ENCODE peak calls at places on chromosomes 5 and 9, in ten cellular contexts. One of them, this sample, is unnamed.

GRCh38 chr5:113692466-113693204 is 179.1 kb downstream of the YTHDC2 start:
- DNase-seq in HCT116: no peak
- DNase-seq in IMR-90: no peak
- DNase-seq in adrenal gland: no peak
- DNase-seq in body of pancreas: no peak
- DNase-seq in sigmoid colon: no peak
- DNase-seq in tibial nerve: no peak
- DNase-seq in A549: no peak
- DNase-seq in upper lobe of left lung: no peak
- DNase-seq in transverse colon: no peak
- DNase-seq in this sample: no peak

GRCh38 chr5:141413540-141414069 is 818 bp downstream of the PCDHGA10 start:
- DNase-seq in HCT116: peak; percentile 7
- DNase-seq in IMR-90: no peak
- DNase-seq in adrenal gland: no peak
- DNase-seq in body of pancreas: no peak
- DNase-seq in sigmoid colon: peak; percentile 48
- DNase-seq in tibial nerve: no peak
- DNase-seq in A549: no peak
- DNase-seq in upper lobe of left lung: no peak
- DNase-seq in transverse colon: no peak
- DNase-seq in this sample: no peak

GRCh38 chr9:6557883-6558282 is 87.6 kb downstream of the GLDC start:
- DNase-seq in HCT116: no peak
- DNase-seq in IMR-90: no peak
- DNase-seq in adrenal gland: no peak
- DNase-seq in body of pancreas: no peak
- DNase-seq in sigmoid colon: no peak
- DNase-seq in tibial nerve: no peak
- DNase-seq in A549: no peak
- DNase-seq in upper lobe of left lung: no peak
- DNase-seq in transverse colon: no peak
- DNase-seq in this sample: no peak

GRCh38 chr5:147849226-147849625 is 17.8 kb upstream of the SPINK1 start:
- DNase-seq in HCT116: no peak
- DNase-seq in IMR-90: no peak
- DNase-seq in adrenal gland: no peak
- DNase-seq in body of pancreas: no peak
- DNase-seq in sigmoid colon: no peak
- DNase-seq in tibial nerve: no peak
- DNase-seq in A549: no peak
- DNase-seq in upper lobe of left lung: no peak
- DNase-seq in transverse colon: no peak
- DNase-seq in this sample: no peak

GRCh38 chr9:117063721-117064471 is 351.0 kb downstream of the ASTN2 start:
- DNase-seq in HCT116: no peak
- DNase-seq in IMR-90: no peak
- DNase-seq in adrenal gland: peak; percentile 61
- DNase-seq in body of pancreas: no peak
- DNase-seq in sigmoid colon: no peak
- DNase-seq in tibial nerve: no peak
- DNase-seq in A549: no peak
- DNase-seq in upper lobe of left lung: no peak
- DNase-seq in transverse colon: no peak
- DNase-seq in this sample: no peak

GRCh38 chr5:73523861-73524260 is 25.6 kb downstream of the BTF3 start:
- DNase-seq in HCT116: no peak
- DNase-seq in IMR-90: peak; percentile 52
- DNase-seq in adrenal gland: no peak
- DNase-seq in body of pancreas: no peak
- DNase-seq in sigmoid colon: no peak
- DNase-seq in tibial nerve: no peak
- DNase-seq in A549: no peak
- DNase-seq in upper lobe of left lung: no peak
- DNase-seq in transverse colon: no peak
- DNase-seq in this sample: no peak

GRCh38 chr5:134006119-134006514 is 1.3 kb upstream of the VDAC1 start:
- DNase-seq in HCT116: no peak
- DNase-seq in IMR-90: no peak
- DNase-seq in adrenal gland: no peak
- DNase-seq in body of pancreas: no peak
- DNase-seq in sigmoid colon: no peak
- DNase-seq in tibial nerve: no peak
- DNase-seq in A549: no peak
- DNase-seq in upper lobe of left lung: no peak
- DNase-seq in transverse colon: no peak
- DNase-seq in this sample: no peak

GRCh38 chr9:77375956-77376532 is 198.7 kb downstream of the VPS13A start:
- DNase-seq in HCT116: no peak
- DNase-seq in IMR-90: peak; percentile 47
- DNase-seq in adrenal gland: no peak
- DNase-seq in body of pancreas: no peak
- DNase-seq in sigmoid colon: no peak
- DNase-seq in tibial nerve: no peak
- DNase-seq in A549: no peak
- DNase-seq in upper lobe of left lung: no peak
- DNase-seq in transverse colon: no peak
- DNase-seq in this sample: no peak

DNA sequence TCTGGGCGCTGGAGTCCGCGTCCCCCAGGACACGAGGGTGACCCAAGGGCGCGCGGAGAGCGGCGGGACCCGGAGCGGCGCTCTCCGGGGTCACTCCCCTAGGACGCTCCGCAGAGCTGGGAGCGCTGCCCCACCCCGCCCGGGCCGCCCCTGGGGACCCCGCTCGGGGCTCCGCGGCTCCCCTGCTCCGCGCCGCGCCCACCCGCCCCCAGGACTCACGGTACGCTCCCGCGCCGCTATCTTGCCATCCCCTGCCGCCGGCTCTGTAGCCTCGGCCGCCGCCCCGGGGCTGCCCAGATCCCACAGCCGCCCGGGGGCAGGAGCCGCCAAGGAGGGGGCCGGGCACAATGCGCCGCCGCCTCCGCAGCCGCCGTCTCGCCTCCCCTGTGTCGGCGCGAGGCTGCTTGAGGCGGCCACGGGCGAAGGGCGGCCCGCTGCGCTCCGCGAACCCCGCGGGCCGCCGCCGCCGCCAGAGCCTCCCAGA is 289 bp downstream of the LIFR start:
- DNase-seq in HCT116: no peak
- DNase-seq in IMR-90: no peak
- DNase-seq in adrenal gland: no peak
- DNase-seq in body of pancreas: peak; percentile 28
- DNase-seq in sigmoid colon: no peak
- DNase-seq in tibial nerve: no peak
- DNase-seq in A549: no peak
- DNase-seq in upper lobe of left lung: no peak
- DNase-seq in transverse colon: no peak
- DNase-seq in this sample: no peak
- TF ChIP-seq POLR2A in HCT116: no peak
- TF ChIP-seq POLR2A in IMR-90: peak; percentile 18
- TF ChIP-seq POLR2A in adrenal gland: peak; percentile 78
- TF ChIP-seq POLR2A in body of pancreas: peak; percentile 56
- TF ChIP-seq POLR2A in sigmoid colon: no peak
- TF ChIP-seq POLR2A in tibial nerve: no peak
- TF ChIP-seq POLR2A in A549: no peak
- TF ChIP-seq POLR2A in upper lobe of left lung: peak; percentile 77
- TF ChIP-seq POLR2A in transverse colon: no peak
- TF ChIP-seq POLR2A in this sample: no peak

GRCh38 chr5:55187370-55187769 is 14.4 kb upstream of the CDC20B start:
- DNase-seq in HCT116: peak; percentile 57
- DNase-seq in IMR-90: no peak
- DNase-seq in adrenal gland: no peak
- DNase-seq in body of pancreas: no peak
- DNase-seq in sigmoid colon: no peak
- DNase-seq in tibial nerve: no peak
- DNase-seq in A549: peak; percentile 36
- DNase-seq in upper lobe of left lung: no peak
- DNase-seq in transverse colon: no peak
- DNase-seq in this sample: no peak
- TF ChIP-seq CTCF in HCT116: peak; percentile 47
- TF ChIP-seq CTCF in IMR-90: peak; percentile 15
- TF ChIP-seq CTCF in adrenal gland: no peak
- TF ChIP-seq CTCF in body of pancreas: peak; percentile 60
- TF ChIP-seq CTCF in sigmoid colon: no peak
- TF ChIP-seq CTCF in tibial nerve: no peak
- TF ChIP-seq CTCF in A549: peak; percentile 49
- TF ChIP-seq CTCF in upper lobe of left lung: peak; percentile 12
- TF ChIP-seq CTCF in transverse colon: peak; percentile 24
- TF ChIP-seq CTCF in this sample: no peak

GRCh38 chr9:105242557-105242956 is 1.9 kb upstream of the SLC44A1 start:
- DNase-seq in HCT116: no peak
- DNase-seq in IMR-90: no peak
- DNase-seq in adrenal gland: no peak
- DNase-seq in body of pancreas: no peak
- DNase-seq in sigmoid colon: no peak
- DNase-seq in tibial nerve: no peak
- DNase-seq in A549: no peak
- DNase-seq in upper lobe of left lung: no peak
- DNase-seq in transverse colon: no peak
- DNase-seq in this sample: no peak
- H3K4me3 ChIP-seq in HCT116: no peak overlapping the region
- H3K4me3 ChIP-seq in IMR-90: peak overlapping the region; percentile 10
- H3K4me3 ChIP-seq in adrenal gland: no peak overlapping the region
- H3K4me3 ChIP-seq in body of pancreas: no peak overlapping the region
- H3K4me3 ChIP-seq in sigmoid colon: no peak overlapping the region
- H3K4me3 ChIP-seq in tibial nerve: no peak overlapping the region
- H3K4me3 ChIP-seq in A549: no peak overlapping the region
- H3K4me3 ChIP-seq in upper lobe of left lung: no peak overlapping the region
- H3K4me3 ChIP-seq in transverse colon: no peak overlapping the region
- H3K4me3 ChIP-seq in this sample: no peak overlapping the region

DNA sequence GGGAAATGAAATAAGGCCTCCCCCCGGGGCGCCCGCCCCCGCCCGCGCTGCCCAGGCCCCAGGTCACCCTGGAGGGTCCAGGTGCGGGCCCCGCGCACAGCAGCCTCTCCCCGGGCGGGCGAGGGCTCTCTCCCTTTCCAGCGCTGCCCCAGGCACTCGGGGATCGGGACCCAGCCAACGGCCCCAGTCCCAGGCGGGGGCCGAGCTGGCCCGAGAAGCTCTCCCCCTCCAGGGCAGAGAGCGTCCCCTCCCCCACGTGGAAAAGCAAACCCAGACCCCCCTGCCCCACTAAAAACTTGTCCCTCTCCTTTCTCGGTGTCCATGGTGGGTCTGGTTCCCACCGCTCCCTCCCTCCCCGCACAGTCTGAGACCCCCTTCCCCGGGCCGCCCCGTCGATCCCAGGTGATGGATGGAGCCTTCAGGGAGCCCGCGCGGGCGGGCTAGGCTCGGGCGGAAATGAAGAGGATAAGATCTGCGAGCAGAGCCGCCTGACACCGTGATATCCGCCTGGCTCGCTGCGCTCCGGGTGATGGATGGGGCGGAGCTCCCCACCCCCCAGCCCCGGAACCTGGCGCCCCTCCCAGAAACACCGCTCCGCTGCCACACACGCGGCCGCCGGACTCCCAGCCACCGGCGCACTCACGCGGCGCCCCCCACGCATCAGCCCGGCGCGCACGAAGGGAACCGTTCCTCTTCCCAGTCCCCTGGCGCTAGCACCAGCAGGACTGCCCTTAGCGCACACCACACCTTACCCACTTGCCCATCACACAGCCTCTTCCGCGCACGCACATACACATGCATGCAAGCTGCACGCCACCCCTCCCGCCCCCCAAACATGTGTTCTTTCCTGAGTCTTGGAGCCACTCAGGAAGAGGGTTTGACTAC is 81.7 kb upstream of the ZBTB43 start:
- DNase-seq in HCT116: no peak
- DNase-seq in IMR-90: no peak
- DNase-seq in adrenal gland: peak; percentile 66
- DNase-seq in body of pancreas: peak; percentile 16
- DNase-seq in sigmoid colon: peak; percentile 80
- DNase-seq in tibial nerve: peak; percentile 7
- DNase-seq in A549: no peak
- DNase-seq in upper lobe of left lung: peak; percentile 48
- DNase-seq in transverse colon: peak; percentile 61
- DNase-seq in this sample: no peak
- TF ChIP-seq POLR2A in HCT116: no peak
- TF ChIP-seq POLR2A in IMR-90: no peak
- TF ChIP-seq POLR2A in adrenal gland: no peak
- TF ChIP-seq POLR2A in body of pancreas: no peak
- TF ChIP-seq POLR2A in sigmoid colon: no peak
- TF ChIP-seq POLR2A in tibial nerve: no peak
- TF ChIP-seq POLR2A in A549: no peak
- TF ChIP-seq POLR2A in upper lobe of left lung: peak; percentile 23
- TF ChIP-seq POLR2A in transverse colon: peak; percentile 46
- TF ChIP-seq POLR2A in this sample: no peak

This sample was measured in lower leg skin.